ENCODE peak calls at places on chromosome 6, in nine cellular contexts. Y, M, R, H, B, P, F, O and K are unnamed samples. For H3K4me1, the result is how much of the 10 kb centered on the place peaks cover.

GRCh38 chr6:90350689-90351554 is 54.3 kb upstream of the BACH2 start:
- DNase-seq in H (no peak), Y (no peak), M (no peak), F (no peak), R (no peak), O (peak), P (no peak), B (no peak), K (no peak)

GRCh38 chr6:30006170-30007131 is 54.6 kb upstream of the POLR1H start:
- DNase-seq in M (peak), B (peak), R (no peak), O (peak), P (peak), F (no peak), Y (no peak), H (peak), K (no peak)

GRCh38 chr6:131929227-131929626 is 21.9 kb downstream of the CCN2 start:
- DNase-seq in Y (no peak), M (no peak), B (no peak), P (no peak), H (no peak), R (no peak), F (no peak), O (no peak), K (no peak)

GRCh38 chr6:71190809-71191208 is 97.8 kb upstream of the OGFRL1 start:
- DNase-seq in P (no peak), B (no peak), R (no peak), Y (no peak), H (no peak), M (no peak), F (peak), O (peak), K (no peak)

GRCh38 chr6:43481591-43482242 is 4.3 kb downstream of the TJAP1 start:
- DNase-seq in F (no peak), M (peak), H (no peak), Y (no peak), P (no peak), O (no peak), B (no peak), R (peak), K (no peak)

GRCh38 chr6:3419624-3420272 is 37.1 kb downstream of the SLC22A23 start:
- DNase-seq in H (no peak), F (no peak), B (no peak), M (peak), P (peak), R (no peak), O (peak), Y (no peak), K (no peak)

GRCh38 chr6:153003294-153003645 is 761 bp upstream of the MTRF1L start:
- DNase-seq in B (no peak), H (no peak), R (no peak), Y (no peak), F (no peak), M (no peak), P (no peak), O (peak), K (no peak)

GRCh38 chr6:36938536-36938935 is 16.0 kb upstream of the PI16 start:
- DNase-seq in Y (no peak), P (no peak), R (no peak), M (no peak), O (peak), B (no peak), H (no peak), F (no peak), K (no peak)

GRCh38 chr6:113733386-113733785 is 123.8 kb upstream of the MARCKS start:
- DNase-seq in B (no peak), F (no peak), M (no peak), O (peak), P (no peak), R (no peak), H (no peak), Y (no peak), K (no peak)

GRCh38 chr6:81215092-81215432 is 537.4 kb downstream of the TENT5A start:
- DNase-seq in R (no peak), O (no peak), B (no peak), M (no peak), P (no peak), F (no peak), H (no peak), Y (no peak), K (no peak)

GRCh38 chr6:136863752-136864151 is 41.4 kb downstream of the PEX7 start:
- DNase-seq in P (no peak), O (no peak), F (no peak), R (no peak), H (no peak), Y (no peak), M (no peak), B (no peak), K (no peak)

GRCh38 chr6:117976030-117976651 is 69.1 kb downstream of the SLC35F1 start:
- DNase-seq in H (no peak), R (peak), B (no peak), Y (no peak), O (peak), P (no peak), M (no peak), F (peak), K (no peak)

GRCh38 chr6:138970856-138971425 is 17.1 kb downstream of the REPS1 start:
- DNase-seq in B (no peak), F (peak), Y (no peak), R (peak), P (no peak), H (no peak), M (no peak), O (peak), K (no peak)

GRCh38 chr6:167689278-167689677 is 137.4 kb upstream of the AFDN start:
- DNase-seq in B (no peak), Y (no peak), H (no peak), M (no peak), O (no peak), F (no peak), R (no peak), P (no peak), K (no peak)

GRCh38 chr6:108638993-108639392 is 78.3 kb downstream of the FOXO3 start:
- DNase-seq in H (no peak), P (no peak), F (no peak), R (no peak), M (no peak), B (no peak), O (no peak), Y (no peak), K (no peak)

GRCh38 chr6:152232494-152233151 is 404.5 kb downstream of the SYNE1 start:
- DNase-seq in F (no peak), R (no peak), H (no peak), M (no peak), B (no peak), O (peak), P (no peak), Y (no peak), K (no peak)

GRCh38 chr6:154901856-154902552 is 93.1 kb upstream of the TIAM2 start:
- DNase-seq in O (no peak), Y (no peak), F (no peak), B (no peak), P (no peak), H (no peak), R (no peak), M (no peak), K (no peak)

GRCh38 chr6:139346392-139346791 is 28.1 kb downstream of the CITED2 start:
- DNase-seq in O (no peak), F (no peak), B (no peak), Y (no peak), R (no peak), P (no peak), M (no peak), H (no peak), K (no peak)

GRCh38 chr6:142926494-142927273 is 18.3 kb downstream of the HIVEP2 start:
- DNase-seq in B (peak), F (peak), O (peak), P (peak), H (peak), M (peak), R (no peak), Y (no peak), K (peak)

GRCh38 chr6:148616811-148617210 is 130.0 kb upstream of the UST start:
- DNase-seq in M (no peak), O (peak), R (no peak), Y (no peak), B (no peak), H (no peak), F (no peak), P (no peak), K (no peak)
- H3K4me1 ChIP-seq in M (under half), O (under half), R (under half), Y (under half), B (under half), H (under half), F (under half), P (under half), K (under half)

GRCh38 chr6:26032387-26033131 is 54.7 kb upstream of the HFE start:
- DNase-seq in Y (peak), M (no peak), H (no peak), B (no peak), R (no peak), O (peak), P (peak), F (peak), K (no peak)
- TF ChIP-seq POLR2A in Y (no peak), M (no peak), H (no peak), B (no peak), R (no peak), O (no peak), P (peak), F (no peak), K (no peak)

GRCh38 chr6:166046982-166047381 is 120.7 kb downstream of the TBXT start:
- DNase-seq in H (no peak), F (no peak), O (no peak), P (no peak), B (no peak), M (no peak), Y (no peak), R (no peak), K (no peak)

GRCh38 chr6:166045173-166045957 is 122.3 kb downstream of the TBXT start:
- DNase-seq in H (no peak), M (no peak), P (no peak), F (no peak), O (peak), Y (no peak), R (no peak), B (no peak), K (no peak)

GRCh38 chr6:166050559-166050958 is 117.1 kb downstream of the TBXT start:
- DNase-seq in F (no peak), M (no peak), B (no peak), O (no peak), R (no peak), H (no peak), Y (no peak), P (no peak), K (no peak)

GRCh38 chr6:166041277-166041676 is 126.4 kb downstream of the TBXT start:
- DNase-seq in P (no peak), O (no peak), F (no peak), Y (no peak), B (no peak), H (no peak), M (no peak), R (no peak), K (no peak)

DNA sequence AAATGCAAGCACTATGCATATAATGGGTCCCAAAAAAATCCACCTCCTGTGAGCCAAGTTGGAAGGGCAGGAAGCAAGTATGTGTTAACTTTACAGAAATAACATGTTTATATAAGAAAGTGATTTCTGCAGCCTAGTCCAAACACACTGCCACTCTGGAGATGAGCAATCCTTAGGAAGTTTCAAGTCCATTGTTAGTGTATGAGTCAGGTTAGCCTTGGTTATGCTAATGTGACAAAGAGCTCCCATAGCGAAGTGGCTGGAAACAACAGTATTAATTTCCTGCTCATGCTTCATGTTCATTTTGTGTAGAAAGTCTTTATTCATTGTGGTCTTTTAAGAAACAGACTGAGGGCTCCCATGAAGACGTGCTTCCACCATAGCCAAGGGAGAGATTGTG is 121.4 kb downstream of the TBXT start:
- DNase-seq in O (peak), R (no peak), Y (no peak), F (peak), B (no peak), M (no peak), H (no peak), P (no peak), K (no peak)
- H3K4me3 ChIP-seq in O (no peak), R (no peak), Y (no peak), F (no peak), B (no peak), M (no peak), H (no peak), P (no peak), K (no peak)

DNA sequence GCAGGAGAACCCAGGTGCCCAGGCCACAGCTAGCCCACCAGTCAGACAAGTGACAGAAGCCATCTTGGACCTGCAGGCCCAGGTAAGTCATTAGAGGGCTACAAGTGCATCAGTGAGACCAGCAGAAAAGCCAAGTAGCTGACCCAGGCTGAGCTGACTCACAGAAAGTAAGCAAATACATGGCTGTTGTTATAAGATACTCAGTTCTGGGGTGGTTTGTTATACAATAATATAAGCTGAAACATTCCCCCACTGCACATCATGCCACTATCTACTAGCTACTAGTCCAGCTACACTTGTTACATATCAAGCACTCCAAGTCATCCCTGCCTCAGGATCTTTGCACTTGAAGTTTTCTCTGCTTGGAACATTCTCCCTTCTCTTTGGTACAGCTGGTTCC is 10.0 kb downstream of the DYNLT2 start:
- DNase-seq in Y (no peak), R (no peak), H (no peak), B (no peak), O (peak), M (no peak), P (no peak), F (no peak), K (no peak)
- H3K4me1 ChIP-seq in Y (under half), R (under half), H (under half), B (under half), O (under half), M (under half), P (under half), F (under half), K (under half)

GRCh38 chr6:146543940-146544661 is 468 bp downstream of the RAB32 start:
- DNase-seq in R (no peak), M (peak), P (no peak), Y (no peak), H (peak), B (peak), O (peak), F (peak), K (no peak)

GRCh38 chr6:146542881-146543210 is 787 bp upstream of the RAB32 start:
- DNase-seq in H (no peak), B (no peak), P (no peak), Y (no peak), R (no peak), F (no peak), M (no peak), O (peak), K (no peak)

GRCh38 chr6:146545608-146546007 is 2.0 kb downstream of the RAB32 start:
- DNase-seq in P (no peak), F (no peak), H (no peak), R (no peak), Y (no peak), B (no peak), M (no peak), O (peak), K (no peak)

GRCh38 chr6:146544783-146545182 is 1.1 kb downstream of the RAB32 start:
- DNase-seq in O (peak), H (no peak), F (no peak), R (no peak), M (no peak), B (no peak), Y (no peak), P (no peak), K (no peak)

DNA sequence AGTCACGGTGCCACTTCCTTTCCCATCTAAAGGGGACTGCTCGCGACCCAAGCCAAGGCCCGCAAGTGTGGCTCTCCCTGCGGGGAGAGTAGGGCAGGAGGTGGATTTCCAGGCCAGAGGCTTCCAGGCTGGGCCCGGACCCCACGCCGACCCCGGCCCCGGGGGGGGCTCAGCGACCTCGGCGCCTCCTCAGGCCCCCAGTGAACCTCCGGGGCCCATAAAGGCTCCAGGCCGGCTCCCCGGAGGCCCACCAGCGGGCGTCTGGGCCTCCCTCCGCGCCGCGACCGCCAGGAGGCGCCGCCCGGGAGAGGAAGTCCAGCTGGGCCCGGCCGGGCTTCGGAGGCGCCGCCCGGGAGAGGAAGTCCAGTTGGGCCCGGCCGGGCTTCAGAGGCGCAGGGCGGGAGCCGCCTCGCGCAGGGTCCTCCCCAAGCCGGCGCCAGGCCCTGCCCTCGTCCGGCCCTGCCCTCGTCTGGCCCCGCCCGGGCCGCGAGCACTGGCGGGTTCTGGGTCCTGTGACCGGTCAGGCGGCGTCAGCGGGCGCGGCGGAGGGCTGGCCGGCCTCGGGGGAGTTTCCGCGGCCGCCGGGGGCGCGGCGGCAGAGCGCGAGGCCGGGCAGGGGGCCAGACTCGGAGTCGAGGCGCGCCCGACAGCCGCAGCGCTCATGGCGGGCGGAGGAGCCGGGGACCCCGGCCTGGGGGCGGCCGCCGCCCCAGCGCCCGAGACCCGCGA is at the start of gene RAB32:
- DNase-seq in H (peak), B (peak), P (peak), F (peak), O (peak), R (no peak), M (peak), Y (no peak), K (peak)
- TF ChIP-seq POLR2A in H (no peak), B (no peak), P (peak), F (peak), O (peak), R (no peak), M (peak), Y (no peak), K (peak)

GRCh38 chr6:34196116-34196832 is 40.4 kb upstream of the HMGA1 start:
- DNase-seq in R (peak), Y (peak), O (peak), F (peak), P (peak), B (peak), M (peak), H (peak), K (peak)
- H3K4me3 ChIP-seq in R (no peak), Y (peak), O (peak), F (peak), P (peak), B (peak), M (peak), H (peak), K (peak)

DNA sequence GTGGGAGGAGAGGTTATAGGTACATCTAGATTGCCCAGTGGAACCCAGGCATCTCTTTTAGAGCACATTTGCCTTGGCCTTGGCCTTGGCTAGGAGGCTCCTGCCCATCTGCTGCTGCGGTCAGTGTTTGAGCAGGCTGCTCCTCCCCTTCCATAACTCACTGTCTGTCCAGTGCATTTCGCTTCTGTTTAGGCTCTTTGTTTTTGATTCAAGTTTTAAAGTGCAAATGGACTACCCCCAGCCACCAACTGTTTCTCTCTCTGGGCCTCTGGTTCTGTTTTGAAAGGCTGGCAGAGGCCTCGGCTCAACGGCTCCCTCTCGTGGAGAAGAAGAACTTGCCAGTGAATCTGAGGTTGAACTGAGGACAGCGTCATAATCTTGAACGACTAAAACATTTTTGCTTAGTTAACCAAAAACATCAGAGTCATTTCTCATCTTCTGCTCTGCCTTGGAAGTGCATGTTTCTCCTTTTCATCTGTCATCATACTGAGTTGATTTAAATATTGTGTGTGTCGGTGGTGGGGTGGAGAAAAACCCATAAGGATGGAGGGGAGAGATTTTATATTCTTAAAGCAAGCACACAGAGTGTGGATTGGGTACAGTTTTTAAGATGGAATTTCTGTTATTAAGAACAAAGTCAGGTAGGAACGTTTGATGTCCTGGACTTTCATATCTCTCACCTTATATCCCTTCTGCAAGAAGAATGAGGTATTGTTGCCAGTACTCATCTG is 171.4 kb downstream of the DTNBP1 start:
- DNase-seq in Y (peak), H (peak), B (peak), F (peak), R (peak), P (peak), O (peak), M (peak), K (no peak)
- H3K4me1 ChIP-seq in Y (under half), H (under half), B (under half), F (under half), R (under half), P (under half), O (under half), M (under half), K (under half)

GRCh38 chr6:40906759-40907158 is 132.3 kb downstream of the UNC5CL start:
- DNase-seq in B (no peak), F (peak), P (no peak), M (no peak), R (no peak), Y (no peak), O (no peak), H (no peak), K (no peak)

GRCh38 chr6:40909811-40910210 is 129.2 kb downstream of the UNC5CL start:
- DNase-seq in F (no peak), O (no peak), H (no peak), B (no peak), R (no peak), Y (no peak), M (no peak), P (no peak), K (no peak)

GRCh38 chr6:40912158-40912946 is 126.7 kb downstream of the UNC5CL start:
- DNase-seq in R (no peak), P (peak), H (peak), O (no peak), M (peak), B (peak), Y (peak), F (peak), K (no peak)

GRCh38 chr6:40907198-40907701 is 131.8 kb downstream of the UNC5CL start:
- DNase-seq in M (peak), H (peak), B (peak), R (no peak), P (peak), F (peak), O (peak), Y (no peak), K (no peak)

DNA sequence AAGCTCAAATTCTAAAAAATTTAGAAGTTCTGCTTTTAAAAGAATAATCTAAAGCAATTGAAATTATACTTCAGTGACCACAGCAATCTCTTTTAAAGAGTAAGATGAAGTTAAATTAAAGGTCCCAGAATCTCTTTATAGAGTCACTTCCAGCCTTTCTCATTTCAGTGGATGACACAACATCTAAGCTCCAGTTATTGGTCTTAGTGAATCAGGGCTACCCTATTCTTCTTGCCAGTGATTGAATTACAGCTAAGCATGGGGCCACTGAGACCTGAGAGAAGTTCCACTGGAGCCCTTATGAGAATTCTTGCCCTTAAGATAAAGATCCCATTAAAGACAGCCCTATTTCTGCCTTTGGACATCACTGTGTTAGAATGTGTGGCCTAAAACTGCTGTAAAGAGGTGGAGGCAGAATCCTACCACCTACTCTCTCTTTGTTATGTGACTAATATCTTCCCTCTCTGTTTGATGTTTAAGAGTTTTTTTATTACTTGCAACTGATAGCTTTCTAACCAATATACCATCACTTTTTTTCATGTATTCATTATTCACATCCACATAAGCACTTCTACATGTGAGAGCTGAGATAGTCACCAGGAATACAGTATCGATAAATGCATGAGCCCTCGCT is 128.6 kb downstream of the UNC5CL start:
- DNase-seq in F (no peak), H (no peak), M (no peak), R (no peak), Y (no peak), P (no peak), B (no peak), O (no peak), K (no peak)
- TF ChIP-seq POLR2A in F (no peak), H (no peak), M (no peak), R (no peak), Y (no peak), P (no peak), B (no peak), O (no peak), K (no peak)